ENCODE peak calls at places on chromosome 6, in seven cellular contexts. J is transverse colon, B is SJSA1, S is SK-N-SH, D is foreskin fibroblast, O is GM23248, Z is left lung. P is an unnamed sample.

GRCh38 chr6:23828861-23829260 is 297.2 kb upstream of the NRSN1 start:
- DNase-seq in J (no peak), B (no peak), S (no peak), D (no peak), O (no peak), Z (no peak), P (no peak)

GRCh38 chr6:42367353-42368011 is 84.2 kb downstream of the TRERF1 start:
- DNase-seq in J (peak; percentile 35), B (peak; percentile 73), S (no peak), D (peak; percentile 51), O (no peak), Z (peak; percentile 49), P (no peak)

GRCh38 chr6:98957440-98957839 is 9.7 kb upstream of the FBXL4 start:
- DNase-seq in J (peak; percentile 11), B (peak; percentile 51), S (no peak), D (peak; percentile 88), O (peak; percentile 8), Z (no peak), P (peak; percentile 67)

GRCh38 chr6:3510617-3511016 is 53.8 kb upstream of the SLC22A23 start:
- DNase-seq in J (no peak), B (no peak), S (no peak), D (no peak), O (no peak), Z (no peak), P (no peak)

GRCh38 chr6:25369450-25370086 is 90.4 kb downstream of the CARMIL1 start:
- DNase-seq in J (peak; percentile 40), B (no peak), S (no peak), D (no peak), O (peak; percentile 19), Z (no peak), P (no peak)

GRCh38 chr6:98657764-98658163 is 176.6 kb upstream of the POU3F2 start:
- DNase-seq in J (no peak), B (no peak), S (no peak), D (peak; percentile 26), O (peak; percentile 58), Z (peak; percentile 36), P (peak; percentile 12)

GRCh38 chr6:130033999-130034814 is 15.8 kb downstream of the L3MBTL3 start:
- DNase-seq in J (no peak), B (peak; percentile 68), S (no peak), D (peak; percentile 88), O (peak; percentile 83), Z (no peak), P (peak; percentile 25)

GRCh38 chr6:51025082-51025777 is 206.6 kb downstream of the TFAP2B start:
- DNase-seq in J (no peak), B (peak; percentile 79), S (no peak), D (no peak), O (peak; percentile 15), Z (no peak), P (no peak)

GRCh38 chr6:134035823-134036296 is 16.6 kb downstream of the SLC2A12 start:
- DNase-seq in J (peak; percentile 42), B (peak; percentile 55), S (no peak), D (peak; percentile 72), O (peak; percentile 67), Z (no peak), P (no peak)

GRCh38 chr6:11921017-11921438 is 91.1 kb upstream of the HIVEP1 start:
- DNase-seq in J (peak; percentile 53), B (peak; percentile 82), S (no peak), D (peak; percentile 97), O (peak; percentile 99), Z (peak; percentile 66), P (peak; percentile 59)

GRCh38 chr6:33860006-33860405 is 56.2 kb upstream of the MLN start:
- DNase-seq in J (no peak), B (no peak), S (no peak), D (no peak), O (no peak), Z (no peak), P (no peak)

GRCh38 chr6:17280552-17281090 is 540 bp upstream of the RBM24 start:
- DNase-seq in J (peak; percentile 38), B (peak; percentile 59), S (peak; percentile 66), D (peak; percentile 46), O (peak; percentile 61), Z (no peak), P (no peak)

GRCh38 chr6:684831-685636 is 7.9 kb downstream of the EXOC2 start:
- DNase-seq in J (no peak), B (no peak), S (no peak), D (peak; percentile 48), O (peak; percentile 59), Z (no peak), P (peak; percentile 12)

GRCh38 chr6:105869835-105870506 is 216.2 kb upstream of the PRDM1 start:
- DNase-seq in J (no peak), B (no peak), S (no peak), D (no peak), O (no peak), Z (no peak), P (no peak)

GRCh38 chr6:33683051-33683571 is 28.4 kb downstream of the UQCC2 start:
- DNase-seq in J (no peak), B (no peak), S (peak; percentile 61), D (no peak), O (peak; percentile 23), Z (no peak), P (no peak)

GRCh38 chr6:98463038-98463437 is 371.3 kb upstream of the POU3F2 start:
- DNase-seq in J (no peak), B (no peak), S (no peak), D (no peak), O (no peak), Z (no peak), P (no peak)

GRCh38 chr6:7173843-7174503 is 66.2 kb downstream of the RREB1 start:
- DNase-seq in J (no peak), B (no peak), S (no peak), D (no peak), O (no peak), Z (no peak), P (no peak)

GRCh38 chr6:71107935-71108420 is 151.1 kb upstream of the B3GAT2 start:
- DNase-seq in J (no peak), B (peak; percentile 55), S (no peak), D (peak; percentile 77), O (peak; percentile 83), Z (no peak), P (no peak)

GRCh38 chr6:52815167-52816092 is 11.8 kb upstream of the GSTA1 start:
- DNase-seq in J (peak; percentile 52), B (peak; percentile 66), S (peak; percentile 67), D (peak; percentile 61), O (peak; percentile 67), Z (no peak), P (peak; percentile 14)

GRCh38 chr6:35048031-35048613 is 93.0 kb downstream of the TCP11 start:
- DNase-seq in J (no peak), B (no peak), S (peak; percentile 19), D (no peak), O (peak; percentile 64), Z (peak; percentile 61), P (no peak)

DNA sequence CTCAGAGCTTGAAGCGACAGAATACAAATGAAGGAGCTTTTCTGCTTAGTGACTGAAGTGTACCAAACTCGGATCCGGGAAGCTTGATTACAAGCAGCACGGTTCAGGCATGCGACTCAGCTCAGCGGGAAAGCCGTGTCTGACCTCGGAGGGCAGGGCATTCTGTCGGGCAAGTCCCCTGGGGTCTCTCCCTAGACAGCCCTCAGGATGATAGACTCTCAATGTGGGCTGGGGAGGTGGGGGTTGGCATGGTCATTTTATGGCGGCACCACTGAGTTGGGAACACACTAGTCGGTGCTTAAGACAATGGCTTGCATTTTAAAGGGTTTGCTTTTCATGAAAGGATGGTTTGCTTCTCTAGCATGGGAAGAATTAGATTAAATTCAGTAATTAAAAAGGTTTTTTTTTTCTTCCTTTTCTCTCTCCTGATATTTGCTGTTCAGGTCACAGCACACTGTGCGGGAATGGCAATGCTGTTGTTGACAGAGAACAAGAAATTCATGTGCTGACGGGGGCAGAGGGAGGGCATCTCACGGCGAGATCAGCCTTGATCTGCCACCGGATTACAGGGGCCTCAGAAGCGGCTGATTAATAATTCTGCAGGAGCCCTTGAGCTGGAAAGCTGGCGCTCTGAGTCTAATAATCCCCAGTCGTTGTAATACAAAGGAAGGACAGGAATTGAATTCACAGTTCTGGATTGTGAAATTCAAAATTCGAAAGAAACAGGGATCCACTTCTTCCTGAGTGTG is 80.7 kb upstream of the TRAF3IP2 start:
- DNase-seq in J (no peak), B (no peak), S (peak; percentile 50), D (peak; percentile 24), O (peak; percentile 53), Z (no peak), P (no peak)
- H3K4me3 ChIP-seq in J (no peak overlapping the region), B (no peak overlapping the region), S (no peak overlapping the region), D (no peak overlapping the region), O (no peak overlapping the region), Z (no peak overlapping the region), P (no peak overlapping the region)

GRCh38 chr6:159169557-159170332 is 545 bp downstream of the FNDC1 start:
- DNase-seq in J (no peak), B (peak; percentile 79), S (peak; percentile 47), D (peak; percentile 70), O (peak; percentile 84), Z (no peak), P (no peak)
- H3K4me3 ChIP-seq in J (peak overlapping the region; percentile 18), B (peak overlapping the region; percentile 65), S (peak overlapping the region; percentile 23), D (peak overlapping the region; percentile 37), O (peak overlapping the region; percentile 72), Z (no peak overlapping the region), P (no peak overlapping the region)

GRCh38 chr6:37739618-37740017 is 41.9 kb upstream of the MDGA1 start:
- DNase-seq in J (no peak), B (no peak), S (no peak), D (no peak), O (no peak), Z (no peak), P (no peak)

GRCh38 chr6:37745748-37746147 is 48.1 kb upstream of the MDGA1 start:
- DNase-seq in J (no peak), B (no peak), S (no peak), D (no peak), O (no peak), Z (no peak), P (no peak)

GRCh38 chr6:37741757-37742400 is 44.2 kb upstream of the MDGA1 start:
- DNase-seq in J (peak; percentile 31), B (no peak), S (peak; percentile 50), D (no peak), O (peak; percentile 30), Z (no peak), P (no peak)

GRCh38 chr6:37738216-37738615 is 40.5 kb upstream of the MDGA1 start:
- DNase-seq in J (no peak), B (no peak), S (peak; percentile 50), D (no peak), O (no peak), Z (no peak), P (no peak)

DNA sequence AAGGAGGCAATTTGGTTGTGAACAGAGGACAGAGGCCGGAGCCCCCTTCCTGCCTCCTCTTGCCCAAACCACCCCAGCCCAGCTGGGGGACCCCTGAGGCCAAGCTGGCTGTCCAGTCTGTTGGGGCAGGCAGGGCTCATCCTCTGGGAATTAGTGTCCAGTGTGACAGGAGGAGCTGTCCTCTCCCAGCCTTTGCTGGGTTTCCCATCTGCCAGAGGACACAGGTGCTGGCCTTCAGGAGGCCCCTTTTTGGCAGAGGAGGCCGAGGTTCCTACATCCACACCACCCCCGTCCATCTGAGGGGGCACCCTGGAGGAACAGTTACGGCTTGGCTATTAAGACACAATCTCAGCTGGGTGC is 44.7 kb upstream of the MDGA1 start:
- DNase-seq in J (no peak), B (no peak), S (no peak), D (no peak), O (no peak), Z (no peak), P (no peak)
- H3K4me3 ChIP-seq in J (no peak overlapping the region), B (no peak overlapping the region), S (no peak overlapping the region), D (no peak overlapping the region), O (no peak overlapping the region), Z (no peak overlapping the region), P (no peak overlapping the region)

GRCh38 chr6:152391179-152391880 is 245.8 kb downstream of the SYNE1 start:
- DNase-seq in J (no peak), B (no peak), S (no peak), D (no peak), O (no peak), Z (no peak), P (no peak)
- H3K4me3 ChIP-seq in J (no peak overlapping the region), B (no peak overlapping the region), S (no peak overlapping the region), D (no peak overlapping the region), O (no peak overlapping the region), Z (no peak overlapping the region), P (no peak overlapping the region)